ENCODE peak calls at places on chromosome 5, in eight cellular contexts. V, Z, Y, P, G, E, C and B are unnamed samples.

GRCh38 chr5:157729858-157730257 is 1.4 kb upstream of the THG1L start:
- DNase-seq in V (no peak), Z (no peak), Y (no peak), P (no peak), G (no peak), E (no peak), C (no peak), B (no peak)

GRCh38 chr5:55935371-55935770 is 59.4 kb downstream of the IL6ST start:
- DNase-seq in V (no peak), Z (no peak), Y (no peak), P (no peak), G (no peak), E (no peak), C (no peak), B (peak)

GRCh38 chr5:175021886-175022285 is 297.5 kb downstream of the MSX2 start:
- DNase-seq in V (no peak), Z (no peak), Y (no peak), P (no peak), G (no peak), E (no peak), C (no peak), B (no peak)

GRCh38 chr5:15752886-15753285 is 252.9 kb downstream of the FBXL7 start:
- DNase-seq in V (peak), Z (peak), Y (peak), P (peak), G (no peak), E (no peak), C (no peak), B (no peak)

GRCh38 chr5:177071671-177072385 is 14.9 kb upstream of the FGFR4 start:
- DNase-seq in V (peak), Z (peak), Y (peak), P (no peak), G (peak), E (peak), C (peak), B (peak)

GRCh38 chr5:110965773-110966581 is 105.5 kb upstream of the TSLP start:
- DNase-seq in V (no peak), Z (no peak), Y (no peak), P (no peak), G (no peak), E (no peak), C (no peak), B (no peak)

GRCh38 chr5:122480146-122480545 is 168.1 kb downstream of the SNCAIP start:
- DNase-seq in V (no peak), Z (no peak), Y (no peak), P (no peak), G (no peak), E (no peak), C (no peak), B (no peak)

GRCh38 chr5:178426326-178427130 is 163.7 kb downstream of the COL23A1 start:
- DNase-seq in V (peak), Z (no peak), Y (no peak), P (no peak), G (no peak), E (no peak), C (no peak), B (peak)

GRCh38 chr5:125558466-125558865 is 812.0 kb upstream of the ZNF608 start:
- DNase-seq in V (no peak), Z (no peak), Y (no peak), P (no peak), G (no peak), E (no peak), C (no peak), B (no peak)

GRCh38 chr5:138282918-138283742 is 8.7 kb upstream of the GFRA3 start:
- DNase-seq in V (no peak), Z (peak), Y (no peak), P (peak), G (peak), E (no peak), C (peak), B (peak)

GRCh38 chr5:96565843-96566242 is 96.3 kb upstream of the CAST start:
- DNase-seq in V (no peak), Z (no peak), Y (no peak), P (no peak), G (no peak), E (no peak), C (no peak), B (peak)

GRCh38 chr5:142324377-142324870 is 397 bp downstream of the SPRY4 start:
- DNase-seq in V (peak), Z (peak), Y (no peak), P (no peak), G (no peak), E (peak), C (no peak), B (no peak)

GRCh38 chr5:89827388-89827787 is 582.2 kb downstream of the CETN3 start:
- DNase-seq in V (peak), Z (no peak), Y (no peak), P (no peak), G (no peak), E (no peak), C (no peak), B (no peak)

GRCh38 chr5:5704352-5704751 is 281.9 kb downstream of the ICE1 start:
- DNase-seq in V (no peak), Z (no peak), Y (no peak), P (no peak), G (no peak), E (no peak), C (no peak), B (no peak)